ENCODE peak calls at places on chromosome 16, in four cellular contexts. C is sigmoid colon, E is tibial nerve, A is A549. W is an unnamed sample.
A peak's percentile ranks its signal among the peaks of the same experiment; 100 is the strongest.

GRCh38 chr16:81831722-81832126 is 52.6 kb downstream of the PLCG2 start:
- DNase-seq in C (peak; percentile 68), E (peak; percentile 7), A (no peak), W (no peak)

GRCh38 chr16:50677351-50677750 is 3.8 kb downstream of the SNX20 start:
- DNase-seq in C (no peak), E (no peak), A (no peak), W (no peak)

GRCh38 chr16:67257486-67258159 is 8.8 kb downstream of the SLC9A5 start:
- DNase-seq in C (peak; percentile 47), E (no peak), A (no peak), W (no peak)

GRCh38 chr16:66660422-66661209 is 35.9 kb downstream of the CMTM4 start:
- DNase-seq in C (peak; percentile 87), E (peak; percentile 49), A (peak; percentile 84), W (no peak)

GRCh38 chr16:52251495-52251894 is 295.4 kb downstream of the TOX3 start:
- DNase-seq in C (no peak), E (no peak), A (no peak), W (no peak)

GRCh38 chr16:1261131-1261917 is 5.5 kb downstream of the TPSD1 start:
- DNase-seq in C (no peak), E (no peak), A (no peak), W (no peak)

GRCh38 chr16:64450170-64450569 is 671.7 kb downstream of the CDH11 start:
- DNase-seq in C (no peak), E (no peak), A (no peak), W (no peak)

GRCh38 chr16:64305663-64306062 is 816.2 kb downstream of the CDH11 start:
- DNase-seq in C (no peak), E (no peak), A (no peak), W (no peak)

GRCh38 chr16:58449768-58450167 is 50.2 kb upstream of the NDRG4 start:
- DNase-seq in C (no peak), E (no peak), A (no peak), W (no peak)

GRCh38 chr16:483351-484075 is 44.0 kb upstream of the CAPN15 start:
- DNase-seq in C (no peak), E (no peak), A (no peak), W (no peak)

GRCh38 chr16:50253511-50253903 is 12.8 kb upstream of the ADCY7 start:
- DNase-seq in C (no peak), E (no peak), A (no peak), W (no peak)

GRCh38 chr16:23110257-23110899 is 38.9 kb downstream of the USP31 start:
- DNase-seq in C (no peak), E (no peak), A (no peak), W (no peak)

GRCh38 chr16:15460601-15461000 is 26.2 kb downstream of the BMERB1 start:
- DNase-seq in C (no peak), E (no peak), A (no peak), W (no peak)

GRCh38 chr16:35305476-35305875 is 1846.1 kb downstream of the TP53TG3F start:
- DNase-seq in C (no peak), E (no peak), A (no peak), W (peak; percentile 70)

GRCh38 chr16:27214084-27214961 is 11.0 kb downstream of the KDM8 start:
- DNase-seq in C (no peak), E (no peak), A (no peak), W (no peak)

GRCh38 chr16:4385066-4385788 is 13.6 kb downstream of the VASN start:
- DNase-seq in C (no peak), E (no peak), A (no peak), W (no peak)

GRCh38 chr16:67199011-67199807 is at the start of gene ELMO3:
- DNase-seq in C (no peak), E (no peak), A (no peak), W (no peak)

GRCh38 chr16:57709663-57710062 is 15.1 kb downstream of the DRC7 start:
- DNase-seq in C (peak; percentile 36), E (no peak), A (no peak), W (no peak)

GRCh38 chr16:69310479-69311114 is 553 bp upstream of the VPS4A start:
- DNase-seq in C (no peak), E (no peak), A (no peak), W (no peak)

GRCh38 chr16:11182381-11182780 is 73.6 kb downstream of the SOCS1 start:
- DNase-seq in C (no peak), E (no peak), A (no peak), W (no peak)

GRCh38 chr16:3149193-3149530 is 14.3 kb downstream of the ZNF213 start:
- DNase-seq in C (no peak), E (no peak), A (no peak), W (no peak)

GRCh38 chr16:9079430-9079812 is 12.0 kb upstream of the HAPSTR1 start:
- DNase-seq in C (no peak), E (no peak), A (no peak), W (no peak)

GRCh38 chr16:81647527-81647926 is 131.6 kb upstream of the PLCG2 start:
- DNase-seq in C (no peak), E (no peak), A (peak; percentile 67), W (no peak)

GRCh38 chr16:13471036-13471435 is 448.9 kb upstream of the ERCC4 start:
- DNase-seq in C (no peak), E (no peak), A (no peak), W (no peak)

GRCh38 chr16:85220125-85220839 is 108.0 kb upstream of the CIBAR2 start:
- DNase-seq in C (peak; percentile 93), E (peak; percentile 33), A (no peak), W (no peak)

GRCh38 chr16:12157510-12158093 is 181.1 kb downstream of the SNX29 start:
- DNase-seq in C (no peak), E (no peak), A (no peak), W (no peak)

GRCh38 chr16:28136751-28137434 is 73.4 kb upstream of the GSG1L start:
- DNase-seq in C (no peak), E (no peak), A (no peak), W (no peak)

GRCh38 chr16:31421587-31421986 is 6.6 kb downstream of the COX6A2 start:
- DNase-seq in C (no peak), E (no peak), A (no peak), W (no peak)

GRCh38 chr16:79509221-79509631 is 91.3 kb downstream of the MAF start:
- DNase-seq in C (peak; percentile 89), E (peak; percentile 21), A (no peak), W (no peak)

GRCh38 chr16:57906385-57907316 is 64.3 kb downstream of the CNGB1 start:
- DNase-seq in C (no peak), E (peak; percentile 10), A (no peak), W (no peak)

GRCh38 chr16:70428178-70428998 is 10.5 kb downstream of the ST3GAL2 start:
- DNase-seq in C (peak; percentile 94), E (peak; percentile 65), A (peak; percentile 96), W (peak; percentile 96)

GRCh38 chr16:70429888-70430666 is 8.8 kb downstream of the ST3GAL2 start:
- DNase-seq in C (no peak), E (no peak), A (no peak), W (no peak)

GRCh38 chr16:70432800-70433455 is 6.0 kb downstream of the ST3GAL2 start:
- DNase-seq in C (no peak), E (no peak), A (no peak), W (no peak)

GRCh38 chr16:70432304-70432799 is 6.5 kb downstream of the ST3GAL2 start:
- DNase-seq in C (no peak), E (no peak), A (no peak), W (no peak)

DNA sequence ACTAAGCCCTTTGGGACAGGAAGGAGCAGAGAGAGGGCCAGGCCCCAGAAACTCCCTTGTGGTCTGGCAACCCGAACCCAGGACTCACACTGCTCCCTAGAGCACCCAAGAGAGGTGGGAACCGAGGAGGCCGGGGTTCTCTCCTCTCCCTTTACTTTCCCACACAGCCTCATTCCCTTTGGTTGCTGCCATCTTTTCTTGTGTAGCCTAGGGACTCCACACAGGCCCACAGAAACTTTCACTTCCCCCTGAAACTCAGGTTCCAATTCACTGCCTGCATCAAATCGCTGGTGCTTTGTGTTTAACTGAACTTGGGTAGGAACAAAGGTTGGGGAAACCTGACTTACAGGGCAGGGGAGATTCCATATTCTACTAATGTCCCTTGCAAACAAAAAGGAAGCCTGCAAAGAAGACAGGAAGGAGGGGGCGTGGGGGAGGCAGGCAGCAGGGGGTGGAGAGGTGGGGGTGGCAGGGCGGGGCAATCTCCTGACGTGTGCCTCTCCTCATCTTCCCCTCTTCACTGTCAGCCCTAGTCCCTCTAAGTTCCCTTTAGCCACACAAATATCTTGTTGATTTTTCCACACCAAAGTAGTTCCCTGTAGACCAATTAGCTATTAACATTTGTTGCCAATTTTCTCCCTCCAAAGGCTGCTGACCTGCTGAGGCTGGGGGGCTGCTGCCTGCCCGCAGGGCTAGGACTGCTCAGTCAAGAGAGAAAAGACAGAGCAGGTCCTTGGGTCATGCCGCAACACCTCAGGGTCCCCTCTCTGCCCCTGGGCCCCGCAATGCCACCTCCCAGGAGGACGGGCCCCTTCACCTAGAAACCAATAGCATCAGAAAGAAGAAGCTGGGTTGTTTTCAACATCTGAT is 8.0 kb downstream of the ST3GAL2 start:
- DNase-seq in C (no peak), E (no peak), A (no peak), W (no peak)
- TF ChIP-seq EP300 in C (no peak), E (no peak), A (no peak), W (no peak)

DNA sequence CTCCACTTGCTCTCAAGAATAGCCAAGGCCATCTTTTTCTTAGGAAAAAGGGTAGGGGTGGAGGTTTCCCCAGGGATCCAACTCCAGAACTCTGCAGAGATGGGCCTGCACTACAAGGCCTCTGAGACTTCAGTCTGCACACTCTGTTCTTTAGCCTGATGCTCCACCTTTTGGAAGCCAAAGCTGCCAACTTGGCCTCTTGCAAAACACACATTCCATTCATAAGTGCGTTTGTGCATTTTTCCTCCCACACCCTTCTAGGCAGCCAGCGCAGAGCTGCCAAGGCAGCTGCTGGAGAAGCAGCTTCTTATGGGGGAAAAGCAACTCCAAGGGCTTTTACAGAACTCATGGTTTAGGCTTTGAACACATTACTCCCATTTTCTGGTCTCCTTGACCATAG is 45.3 kb downstream of the REXO5 start:
- DNase-seq in C (peak; percentile 94), E (peak; percentile 82), A (peak; percentile 82), W (peak; percentile 94)
- TF ChIP-seq EP300 in C (peak; percentile 10), E (peak; percentile 99), A (no peak), W (peak; percentile 65)

GRCh38 chr16:48182979-48183537 is 27.3 kb upstream of the ABCC12 start:
- DNase-seq in C (peak; percentile 24), E (no peak), A (no peak), W (no peak)

GRCh38 chr16:48184681-48185080 is 28.9 kb upstream of the ABCC12 start:
- DNase-seq in C (peak; percentile 19), E (no peak), A (no peak), W (no peak)

GRCh38 chr16:48193846-48194245 is 38.1 kb upstream of the ABCC12 start:
- DNase-seq in C (no peak), E (no peak), A (no peak), W (no peak)

GRCh38 chr16:48188449-48189102 is 32.8 kb upstream of the ABCC12 start:
- DNase-seq in C (no peak), E (no peak), A (no peak), W (no peak)
- TF ChIP-seq EP300 in C (no peak), E (peak; percentile 42), A (no peak), W (no peak)

GRCh38 chr16:80586476-80586875 is 45.7 kb downstream of the DYNLRB2 start:
- DNase-seq in C (no peak), E (no peak), A (no peak), W (no peak)

GRCh38 chr16:80596507-80597207 is 55.9 kb downstream of the DYNLRB2 start:
- DNase-seq in C (no peak), E (no peak), A (no peak), W (no peak)

GRCh38 chr16:80592273-80592672 is 51.5 kb downstream of the DYNLRB2 start:
- DNase-seq in C (no peak), E (no peak), A (no peak), W (no peak)

GRCh38 chr16:80594756-80595155 is 54.0 kb downstream of the DYNLRB2 start:
- DNase-seq in C (no peak), E (no peak), A (no peak), W (no peak)

GRCh38 chr16:80591071-80591935 is 50.5 kb downstream of the DYNLRB2 start:
- DNase-seq in C (no peak), E (no peak), A (no peak), W (no peak)
- TF ChIP-seq EP300 in C (no peak), E (no peak), A (no peak), W (no peak)